ENCODE peak calls at places on chromosomes 13 and 19, in four cellular contexts. Q is K562, V is SK-N-SH, U is GM12878. F is an unnamed sample.
A peak's percentile ranks its signal among the peaks of the same experiment; 100 is the strongest.

GRCh38 chr13:40583738-40584137 is 82.7 kb downstream of the FOXO1 start:
- DNase-seq in U (no peak), V (no peak), Q (no peak), F (no peak)

GRCh38 chr19:1173160-1173844 is 766 bp downstream of the SBNO2 start:
- DNase-seq in V (peak; percentile 67), Q (peak; percentile 47), U (no peak), F (no peak)

GRCh38 chr13:99124695-99125334 is 75.8 kb upstream of the UBAC2 start:
- DNase-seq in V (no peak), U (peak; percentile 34), Q (no peak), F (no peak)

GRCh38 chr13:45775401-45775963 is 73.4 kb downstream of the CBY2 start:
- DNase-seq in U (no peak), Q (no peak), V (no peak), F (no peak)

GRCh38 chr19:42224940-42225717 is 5.0 kb downstream of the ZNF526 start:
- DNase-seq in U (no peak), V (no peak), Q (no peak), F (no peak)

GRCh38 chr13:27920677-27921420 is 1.0 kb downstream of the PDX1 start:
- DNase-seq in Q (no peak), U (no peak), V (peak; percentile 39), F (no peak)

GRCh38 chr13:49258097-49258796 is 10.5 kb downstream of the CDADC1 start:
- DNase-seq in U (no peak), Q (no peak), V (no peak), F (no peak)

GRCh38 chr19:6891761-6892385 is 4.5 kb downstream of the ADGRE1 start:
- DNase-seq in U (no peak), Q (no peak), V (no peak), F (no peak)

GRCh38 chr13:39224841-39225240 is 186.6 kb downstream of the NHLRC3 start:
- DNase-seq in U (no peak), V (no peak), Q (no peak), F (no peak)

GRCh38 chr19:40607311-40607871 is 6.2 kb downstream of the LTBP4 start:
- DNase-seq in V (no peak), Q (no peak), U (no peak), F (no peak)

GRCh38 chr13:113926951-113927660 is 46.8 kb downstream of the C13orf46 start:
- DNase-seq in Q (no peak), U (no peak), V (peak; percentile 66), F (no peak)

GRCh38 chr13:40910324-40911050 is 108.6 kb downstream of the ELF1 start:
- DNase-seq in U (peak; percentile 21), Q (no peak), V (no peak), F (peak; percentile 21)

GRCh38 chr19:32767951-32768679 is 48.5 kb downstream of the TDRD12 start:
- DNase-seq in V (no peak), U (no peak), Q (no peak), F (no peak)

GRCh38 chr13:45332831-45333219 is 8.2 kb downstream of the TPT1 start:
- DNase-seq in Q (no peak), U (no peak), V (no peak), F (no peak)

GRCh38 chr19:1126984-1127760 is 23.4 kb downstream of the GPX4 start:
- DNase-seq in V (no peak), Q (no peak), U (no peak), F (no peak)

GRCh38 chr19:1491849-1492170 is 829 bp downstream of the REEP6 start:
- DNase-seq in Q (no peak), U (no peak), V (no peak), F (no peak)

GRCh38 chr19:15418112-15418587 is 638 bp downstream of the AKAP8L start:
- DNase-seq in Q (no peak), V (peak; percentile 54), U (no peak), F (no peak)

GRCh38 chr13:73275163-73275562 is 216.4 kb downstream of the KLF5 start:
- DNase-seq in V (no peak), Q (no peak), U (no peak), F (no peak)

GRCh38 chr19:35736913-35737886 is 5.1 kb downstream of the IGFLR1 start:
- DNase-seq in Q (no peak), V (no peak), U (no peak), F (no peak)

GRCh38 chr13:34207872-34208271 is 389.9 kb downstream of the RFC3 start:
- DNase-seq in Q (no peak), U (no peak), V (no peak), F (no peak)

GRCh38 chr13:25768726-25769270 is 283.0 kb downstream of the SHISA2 start:
- DNase-seq in V (no peak), Q (no peak), U (no peak), F (no peak)

GRCh38 chr13:113142876-113143275 is 15.6 kb upstream of the PROZ start:
- DNase-seq in V (no peak), Q (no peak), U (no peak), F (no peak)

GRCh38 chr13:89577301-89577700 is 1770.2 kb upstream of the MIR17HG start:
- DNase-seq in V (no peak), Q (no peak), U (no peak), F (no peak)

GRCh38 chr19:17394891-17395415 is 957 bp upstream of the CCDC194 start:
- DNase-seq in U (no peak), Q (peak; percentile 84), V (peak; percentile 81), F (no peak)

GRCh38 chr13:32454886-32455593 is 27.1 kb upstream of the N4BP2L1 start:
- DNase-seq in V (no peak), Q (no peak), U (no peak), F (peak; percentile 80)

GRCh38 chr19:811007-811434 is 10.7 kb downstream of the PLPPR3 start:
- DNase-seq in V (no peak), U (no peak), Q (peak; percentile 36), F (no peak)

GRCh38 chr13:113495494-113496251 is 5.2 kb upstream of the DCUN1D2 start:
- DNase-seq in U (no peak), Q (no peak), V (no peak), F (no peak)

GRCh38 chr13:30859326-30859725 is 46.7 kb upstream of the MEDAG start:
- DNase-seq in V (no peak), Q (no peak), U (no peak), F (no peak)

GRCh38 chr19:375395-376110 is 31.0 kb upstream of the MIER2 start:
- DNase-seq in V (no peak), U (no peak), Q (no peak), F (no peak)

GRCh38 chr19:49157445-49158224 is at the start of gene TRPM4:
- DNase-seq in U (no peak), Q (peak; percentile 88), V (peak; percentile 92), F (peak; percentile 61)

GRCh38 chr19:49155005-49155826 is at the start of gene HRC:
- DNase-seq in U (no peak), V (no peak), Q (peak; percentile 56), F (peak; percentile 47)

GRCh38 chr19:49154279-49154678 is 917 bp downstream of the HRC start:
- DNase-seq in Q (no peak), U (no peak), V (no peak), F (no peak)

GRCh38 chr19:49153167-49153809 is 1.9 kb downstream of the HRC start:
- DNase-seq in U (no peak), Q (no peak), V (no peak), F (no peak)

DNA sequence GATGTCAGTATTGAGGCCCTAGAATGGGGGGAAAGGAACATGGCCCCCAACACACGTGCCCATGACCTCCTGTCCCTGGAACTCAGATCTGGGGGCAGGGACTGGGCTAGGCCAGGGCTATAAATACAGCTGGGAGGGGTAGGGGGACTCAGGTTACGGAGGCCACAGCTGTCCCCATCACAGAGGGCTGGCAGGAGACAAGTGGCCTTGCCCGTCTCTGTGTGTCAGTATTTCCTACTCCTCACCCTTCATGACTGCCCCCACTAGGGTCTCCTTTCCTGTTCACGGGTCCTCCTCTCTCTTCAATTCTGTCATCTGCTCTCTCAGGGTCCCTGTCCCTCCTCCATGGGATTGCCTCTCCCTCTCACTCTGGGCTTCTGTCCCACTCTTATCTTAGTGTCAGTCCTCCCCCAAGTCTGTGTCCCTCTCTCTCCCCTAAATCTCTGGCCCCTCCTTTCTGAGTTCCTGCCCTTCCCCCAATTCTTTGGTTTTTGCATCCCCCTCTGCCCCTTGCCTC is 692 bp upstream of the HRC start:
- DNase-seq in Q (peak; percentile 20), V (no peak), U (no peak), F (no peak)
- TF ChIP-seq GABPA in Q (no peak), V (no peak), U (no peak), F (no peak)

GRCh38 chr19:47598407-47599349 is 10.3 kb upstream of the BICRA start:
- DNase-seq in U (no peak), Q (peak; percentile 17), V (no peak), F (peak; percentile 33)
- TF ChIP-seq SMC3 in U (no peak), Q (no peak), V (no peak), F (no peak)

GRCh38 chr19:10503002-10503789 is at the start of gene KEAP1:
- DNase-seq in V (peak; percentile 84), U (no peak), Q (peak; percentile 85), F (peak; percentile 18)
- TF ChIP-seq GABPA in V (no peak), U (no peak), Q (peak; percentile 50), F (no peak)

DNA sequence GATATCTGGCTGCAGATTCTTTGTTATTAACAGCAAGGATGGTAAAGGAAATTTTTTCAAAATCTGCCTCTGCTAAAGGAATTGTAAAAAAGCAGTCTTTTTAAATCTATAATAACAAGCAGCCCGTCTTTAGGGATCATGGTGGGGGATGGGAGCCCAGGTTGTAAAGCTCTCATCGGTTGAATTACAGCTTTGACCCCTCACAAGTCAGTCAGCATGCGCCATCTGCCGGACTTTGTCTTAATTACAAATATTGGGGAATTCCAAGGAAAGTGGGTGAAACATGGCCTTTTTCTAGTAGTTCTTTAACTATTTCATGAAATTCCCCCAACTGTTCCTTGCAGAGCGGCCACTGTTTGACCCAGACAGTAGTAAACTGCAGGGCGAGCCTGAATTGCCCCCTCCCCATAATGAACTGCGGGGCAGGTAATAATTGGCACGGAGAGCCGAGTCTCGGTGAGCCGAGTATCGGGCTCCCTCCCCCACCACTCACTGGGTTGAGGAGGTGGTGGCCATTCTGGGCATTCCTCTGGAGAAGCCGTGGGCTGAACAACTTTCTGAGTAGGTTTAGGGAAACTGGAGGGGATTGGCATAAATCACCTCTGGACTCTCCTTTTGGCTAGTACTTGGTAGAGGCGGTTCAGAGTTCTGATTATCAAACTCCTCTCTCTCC is 11.6 kb downstream of the ZNF578 start:
- DNase-seq in V (no peak), Q (peak; percentile 48), U (no peak), F (peak; percentile 24)
- TF ChIP-seq SMC3 in V (no peak), Q (peak; percentile 49), U (no peak), F (no peak)

DNA sequence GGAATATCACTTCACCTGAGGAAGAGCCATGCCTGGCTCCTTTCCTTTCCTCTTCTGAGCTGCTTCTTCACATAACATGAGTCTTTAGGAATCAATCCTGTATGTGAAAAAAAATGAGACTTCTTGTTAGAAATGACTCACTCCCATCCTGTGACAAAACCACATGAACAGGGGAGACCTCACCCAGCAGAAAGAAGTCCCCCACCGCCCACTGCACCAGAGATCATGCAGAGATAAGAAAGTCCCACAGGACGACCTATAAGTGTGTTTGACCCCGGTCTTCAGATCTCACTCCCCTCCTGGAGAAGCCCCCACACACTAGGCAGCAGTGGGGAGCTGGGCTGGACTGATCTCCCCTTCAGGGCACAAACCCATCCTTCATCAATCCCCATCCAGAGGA is 7.8 kb downstream of the ZNF600 start:
- DNase-seq in V (no peak), Q (no peak), U (peak; percentile 5), F (no peak)
- TF ChIP-seq GABPA in V (no peak), Q (no peak), U (no peak), F (no peak)

DNA sequence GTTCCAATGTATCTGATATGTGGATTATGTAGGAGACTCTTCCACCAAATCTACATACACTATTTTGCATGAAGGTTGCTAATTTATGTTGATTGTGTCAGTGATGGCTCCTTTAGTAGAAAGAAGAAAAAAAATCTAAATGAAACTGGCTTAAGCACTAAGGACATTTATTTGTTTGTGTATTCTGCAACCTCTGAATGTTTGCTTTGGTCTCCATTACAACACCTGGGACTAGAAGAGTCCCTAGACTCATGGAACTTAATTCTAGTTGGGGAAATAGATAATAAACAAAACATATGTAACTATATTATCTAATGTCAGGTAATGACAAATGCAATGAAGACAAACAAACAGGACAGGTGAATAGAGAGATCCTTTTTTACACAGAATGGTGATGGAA is 691.8 kb downstream of the UQCRFS1 start:
- DNase-seq in Q (no peak), U (no peak), V (no peak), F (no peak)
- TF ChIP-seq SMC3 in Q (no peak), U (no peak), V (no peak), F (no peak)

F was measured in HepG2.